ENCODE peak calls at places on chromosomes 11 and 22, in seven cellular contexts. N is astrocyte, I is HCT116, U is testis, W is tibial nerve, D is neural progenitor cell, S is MM.1S. B is an unnamed sample. For H3K4me1, the result is how much of the 10 kb centered on the place peaks cover.

GRCh38 chr22:47633111-47633510 is 870.7 kb downstream of the TBC1D22A start:
- DNase-seq in N (no peak), I (no peak), U (no peak), W (no peak), D (no peak), S (no peak), B (no peak)

GRCh38 chr22:48939441-48940265 is 888.0 kb downstream of the BRD1 start:
- DNase-seq in N (no peak), I (no peak), U (peak), W (no peak), D (no peak), S (no peak), B (peak)

GRCh38 chr11:30125461-30125860 is 105.4 kb upstream of the FSHB start:
- DNase-seq in N (no peak), I (no peak), U (no peak), W (no peak), D (no peak), S (no peak), B (no peak)

GRCh38 chr22:19680911-19681862 is 33.1 kb upstream of the SEPTIN5 start:
- DNase-seq in N (no peak), I (peak), U (no peak), W (no peak), D (no peak), S (no peak), B (no peak)

GRCh38 chr11:109342261-109342660 is 79.7 kb upstream of the C11orf87 start:
- DNase-seq in N (no peak), I (no peak), U (no peak), W (no peak), D (no peak), S (no peak), B (no peak)

GRCh38 chr11:57641426-57641825 is 8.3 kb downstream of the YPEL4 start:
- DNase-seq in N (no peak), I (no peak), U (no peak), W (no peak), D (peak), S (peak), B (no peak)

GRCh38 chr11:72685560-72686480 is 11.6 kb upstream of the PDE2A start:
- DNase-seq in N (no peak), I (no peak), U (no peak), W (no peak), D (no peak), S (no peak), B (no peak)

GRCh38 chr22:37196539-37197450 is 8.7 kb upstream of the C1QTNF6 start:
- DNase-seq in N (peak), I (peak), U (peak), W (peak), D (peak), S (no peak), B (peak)

GRCh38 chr11:35548925-35549561 is 23.6 kb upstream of the PAMR1 start:
- DNase-seq in N (no peak), I (no peak), U (no peak), W (no peak), D (peak), S (no peak), B (no peak)

GRCh38 chr11:119709638-119710346 is 19.2 kb downstream of the NECTIN1 start:
- DNase-seq in N (peak), I (no peak), U (no peak), W (no peak), D (peak), S (peak), B (no peak)

GRCh38 chr22:36745301-36745995 is 30.5 kb downstream of the IFT27 start:
- DNase-seq in N (no peak), I (no peak), U (no peak), W (no peak), D (no peak), S (no peak), B (no peak)

GRCh38 chr11:45927332-45927683 is 4.9 kb downstream of the LARGE2 start:
- DNase-seq in N (no peak), I (no peak), U (no peak), W (no peak), D (no peak), S (no peak), B (no peak)

GRCh38 chr11:75204012-75204674 is 36.4 kb upstream of the TPBGL start:
- DNase-seq in N (no peak), I (no peak), U (no peak), W (no peak), D (no peak), S (no peak), B (no peak)

GRCh38 chr22:50318698-50319411 is 8.0 kb downstream of the DENND6B start:
- DNase-seq in N (no peak), I (no peak), U (no peak), W (no peak), D (no peak), S (no peak), B (no peak)

GRCh38 chr11:28566643-28567042 is 458.5 kb downstream of the METTL15 start:
- DNase-seq in N (peak), I (peak), U (peak), W (peak), D (peak), S (no peak), B (peak)

DNA sequence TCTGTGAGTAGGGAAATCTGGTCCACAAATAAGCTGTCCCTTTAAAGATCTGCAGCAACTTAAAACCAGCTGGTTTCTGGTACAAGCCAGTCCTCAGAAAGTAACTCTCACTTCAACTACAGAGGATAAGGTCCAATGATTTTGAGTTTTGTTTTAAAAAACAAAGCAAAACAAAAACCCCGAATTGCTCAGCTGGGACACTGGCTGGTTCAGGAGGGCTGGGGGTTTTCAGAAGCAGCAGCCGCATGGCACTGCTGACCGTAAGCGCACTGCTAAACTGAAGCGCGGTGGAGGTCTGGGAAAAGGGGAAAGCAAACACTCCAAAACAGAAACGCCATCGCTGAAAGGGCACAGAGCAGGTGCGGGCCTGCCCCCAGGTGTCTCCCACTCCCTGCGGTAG is 59.7 kb downstream of the MICAL3 start:
- DNase-seq in N (no peak), I (no peak), U (no peak), W (no peak), D (no peak), S (peak), B (no peak)
- H3K4me1 ChIP-seq in N (under half), I (under half), U (under half), W (half or more), D (under half), S (under half), B (under half)

GRCh38 chr11:843818-844692 is 1.4 kb downstream of the TSPAN4 start:
- DNase-seq in N (peak), I (no peak), U (peak), W (peak), D (peak), S (no peak), B (peak)

GRCh38 chr11:846496-847098 is 3.9 kb downstream of the TSPAN4 start:
- DNase-seq in N (no peak), I (no peak), U (no peak), W (no peak), D (no peak), S (no peak), B (no peak)

GRCh38 chr11:847876-848275 is 5.2 kb downstream of the TSPAN4 start:
- DNase-seq in N (no peak), I (no peak), U (no peak), W (no peak), D (no peak), S (no peak), B (no peak)

GRCh38 chr11:844693-845644 is 2.3 kb downstream of the TSPAN4 start:
- DNase-seq in N (peak), I (no peak), U (peak), W (peak), D (peak), S (no peak), B (peak)

DNA sequence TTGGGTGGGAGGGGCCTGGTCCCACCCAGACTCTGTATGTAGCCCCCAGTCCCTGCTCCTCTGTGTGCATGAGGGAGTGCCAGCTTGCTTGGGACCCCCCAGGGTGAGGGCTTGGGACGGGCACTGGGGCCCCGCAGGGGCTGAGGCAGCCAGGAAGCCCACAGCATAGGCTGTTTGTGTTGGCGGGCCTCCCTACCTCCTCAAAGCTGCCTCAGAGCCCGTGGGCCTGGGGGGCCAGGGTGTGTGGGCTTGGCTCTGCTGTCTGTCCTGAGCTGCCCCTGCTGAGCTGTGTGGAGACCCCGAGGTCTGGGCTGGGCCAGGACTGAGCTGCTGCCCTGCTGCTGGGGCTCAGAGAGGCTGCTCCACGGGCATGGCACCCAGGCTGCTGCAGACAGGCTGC is 3.2 kb downstream of the TSPAN4 start:
- DNase-seq in N (no peak), I (no peak), U (no peak), W (no peak), D (no peak), S (no peak), B (no peak)
- H3K27ac ChIP-seq in N (peak), I (peak), U (peak), W (peak), D (no peak), S (no peak), B (peak)

GRCh38 chr11:86954288-86955110 is 696 bp downstream of the FZD4 start:
- DNase-seq in N (no peak), I (no peak), U (no peak), W (no peak), D (peak), S (no peak), B (peak)

GRCh38 chr11:86952221-86952875 is 2.8 kb downstream of the FZD4 start:
- DNase-seq in N (peak), I (no peak), U (no peak), W (no peak), D (no peak), S (no peak), B (no peak)

GRCh38 chr11:86952933-86953637 is 2.1 kb downstream of the FZD4 start:
- DNase-seq in N (peak), I (no peak), U (no peak), W (no peak), D (no peak), S (no peak), B (no peak)

GRCh38 chr11:86955674-86956522 is 703 bp upstream of the FZD4 start:
- DNase-seq in N (peak), I (peak), U (peak), W (peak), D (peak), S (peak), B (peak)

GRCh38 chr11:86955111-86955673 is at the start of gene FZD4:
- DNase-seq in N (peak), I (peak), U (peak), W (peak), D (peak), S (peak), B (peak)
- TF ChIP-seq CTCF in N (no peak), I (no peak), U (peak), W (peak), D (no peak), S (no peak), B (no peak)

GRCh38 chr11:576791-577610 is 731 bp downstream of the PHRF1 start:
- DNase-seq in N (no peak), I (no peak), U (no peak), W (no peak), D (no peak), S (no peak), B (no peak)
- H3K4me1 ChIP-seq in N (under half), I (under half), U (half or more), W (half or more), D (under half), S (under half), B (under half)

GRCh38 chr22:30302810-30303138 is 13.5 kb upstream of the CASTOR1 start:
- DNase-seq in N (no peak), I (no peak), U (no peak), W (no peak), D (no peak), S (no peak), B (no peak)

GRCh38 chr22:30305519-30305905 is 16.2 kb upstream of the CASTOR1 start:
- DNase-seq in N (no peak), I (no peak), U (peak), W (peak), D (no peak), S (peak), B (no peak)

GRCh38 chr22:30305906-30306628 is 16.8 kb upstream of the CASTOR1 start:
- DNase-seq in N (no peak), I (no peak), U (no peak), W (no peak), D (no peak), S (peak), B (no peak)

GRCh38 chr22:30306629-30307016 is 17.3 kb upstream of the CASTOR1 start:
- DNase-seq in N (no peak), I (no peak), U (no peak), W (no peak), D (no peak), S (peak), B (no peak)

GRCh38 chr22:30304495-30305244 is 15.4 kb upstream of the CASTOR1 start:
- DNase-seq in N (peak), I (no peak), U (no peak), W (no peak), D (no peak), S (no peak), B (no peak)
- H3K27ac ChIP-seq in N (no peak), I (peak), U (peak), W (peak), D (no peak), S (peak), B (peak)

GRCh38 chr22:22058649-22059475 is 76.3 kb upstream of the TOP3B start:
- DNase-seq in N (no peak), I (no peak), U (no peak), W (no peak), D (no peak), S (no peak), B (no peak)

GRCh38 chr22:22059476-22060002 is 77.0 kb upstream of the TOP3B start:
- DNase-seq in N (no peak), I (no peak), U (no peak), W (no peak), D (peak), S (no peak), B (no peak)

GRCh38 chr22:22062306-22062793 is 79.8 kb upstream of the TOP3B start:
- DNase-seq in N (no peak), I (no peak), U (no peak), W (no peak), D (no peak), S (no peak), B (no peak)

GRCh38 chr22:22061085-22062077 is 78.8 kb upstream of the TOP3B start:
- DNase-seq in N (peak), I (peak), U (peak), W (no peak), D (no peak), S (no peak), B (no peak)

DNA sequence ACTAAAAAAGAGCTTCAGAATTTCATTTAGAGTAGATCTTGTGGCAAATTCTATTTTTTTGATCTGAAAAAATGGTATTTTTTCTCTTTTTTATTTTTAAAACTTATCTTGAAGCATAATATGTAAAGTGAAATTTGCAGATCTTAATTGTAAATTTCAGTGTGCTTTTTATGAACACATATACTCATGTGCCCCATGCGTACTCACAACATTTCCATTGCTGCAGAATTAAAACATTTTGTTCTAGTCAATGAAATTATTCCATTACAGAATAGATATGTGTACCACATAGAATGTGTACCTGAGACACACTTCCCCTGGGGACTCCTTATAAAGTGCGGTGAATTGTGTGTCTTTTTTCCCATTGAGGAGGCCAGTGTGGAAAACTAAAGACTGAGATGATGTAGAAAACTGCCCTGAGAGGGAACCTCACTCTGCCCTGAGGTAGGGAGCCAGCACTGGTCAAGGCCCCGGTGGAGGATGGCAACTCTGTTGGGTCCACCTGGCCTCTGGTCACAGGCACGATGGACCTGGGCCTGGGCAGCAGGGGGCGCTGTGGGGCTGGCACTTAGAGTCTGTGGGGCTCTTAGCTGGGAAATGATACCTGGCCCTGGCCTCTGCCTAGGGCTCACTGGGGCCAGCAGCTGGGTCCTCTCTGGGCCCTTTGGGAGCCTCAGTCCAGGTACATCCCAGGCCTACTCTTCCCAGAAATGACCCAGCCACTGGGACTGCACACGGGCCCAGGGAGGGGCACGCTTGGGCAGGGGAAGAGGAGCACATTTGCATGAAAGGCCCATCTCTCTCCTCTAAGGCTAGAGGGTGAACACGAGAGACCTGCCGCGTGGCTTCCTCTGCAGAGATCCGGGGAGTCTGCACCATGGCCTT is 77.9 kb upstream of the TOP3B start:
- DNase-seq in N (no peak), I (peak), U (peak), W (peak), D (peak), S (peak), B (peak)
- TF ChIP-seq CTCF in N (peak), I (peak), U (peak), W (peak), D (peak), S (peak), B (peak)

DNA sequence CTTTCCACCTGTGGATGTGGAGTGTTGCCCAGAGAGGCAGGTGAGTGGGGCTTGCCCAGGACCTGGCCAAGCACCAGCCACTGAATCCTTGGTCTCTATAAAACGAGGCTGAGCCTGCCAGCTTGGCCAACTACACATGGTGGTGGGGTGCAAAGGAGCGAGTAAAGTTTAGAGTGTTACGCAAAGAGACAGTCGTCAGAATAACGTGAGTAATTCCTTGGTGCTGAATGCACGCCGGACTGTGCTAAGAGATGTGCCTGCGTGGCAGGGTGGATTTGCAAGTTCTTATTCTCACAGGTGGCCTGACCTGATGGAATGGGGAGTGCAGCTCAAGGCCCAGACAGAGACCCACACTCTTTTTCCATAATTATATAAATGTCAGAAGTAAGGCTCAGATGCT is 88.6 kb upstream of the B3GAT1 start:
- DNase-seq in N (no peak), I (no peak), U (no peak), W (no peak), D (no peak), S (no peak), B (no peak)
- H3K4me1 ChIP-seq in N (under half), I (under half), U (under half), W (under half), D (under half), S (under half), B (under half)

GRCh38 chr11:94769897-94770296 is 1.7 kb downstream of the AMOTL1 start:
- DNase-seq in N (no peak), I (no peak), U (no peak), W (no peak), D (no peak), S (no peak), B (no peak)

GRCh38 chr11:94767292-94767690 is 865 bp upstream of the AMOTL1 start:
- DNase-seq in N (no peak), I (no peak), U (no peak), W (no peak), D (no peak), S (no peak), B (no peak)

GRCh38 chr11:94768602-94769511 is 701 bp downstream of the AMOTL1 start:
- DNase-seq in N (peak), I (no peak), U (peak), W (peak), D (peak), S (peak), B (peak)

GRCh38 chr11:94767701-94768601 is at the start of gene AMOTL1:
- DNase-seq in N (peak), I (peak), U (peak), W (peak), D (peak), S (peak), B (peak)

DNA sequence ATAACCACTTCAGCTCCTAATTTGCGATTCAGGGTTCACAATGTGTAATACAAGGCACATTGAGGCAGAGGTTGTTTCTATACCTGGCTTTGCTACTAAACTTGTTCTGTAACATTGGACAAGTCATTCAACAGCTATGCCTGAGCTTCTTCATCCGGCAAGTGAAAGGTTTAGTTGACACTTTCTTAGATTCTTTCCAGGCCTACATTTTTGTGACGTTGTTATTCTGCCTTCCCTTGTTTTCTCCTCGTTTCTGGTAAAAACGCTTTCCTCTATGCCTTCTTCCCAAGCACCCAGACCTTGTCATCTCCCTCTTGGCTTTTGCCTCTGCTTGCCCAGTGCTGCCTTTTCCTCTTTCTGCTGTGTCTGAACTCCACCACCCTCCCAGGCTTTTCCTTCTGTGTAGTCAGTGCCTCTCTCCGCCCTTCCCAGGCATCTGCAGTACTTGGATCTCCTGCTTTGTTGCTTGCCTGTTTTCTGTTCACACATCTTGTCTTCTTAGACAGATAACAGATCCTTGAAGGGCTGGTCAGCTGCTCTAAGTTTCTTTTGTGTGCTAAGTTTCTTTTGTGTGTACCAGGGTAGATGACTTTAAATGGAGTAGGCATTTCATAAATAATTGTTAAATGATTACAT is 1.4 kb upstream of the AMOTL1 start:
- DNase-seq in N (no peak), I (no peak), U (no peak), W (no peak), D (peak), S (no peak), B (no peak)
- H3K27ac ChIP-seq in N (no peak), I (no peak), U (no peak), W (peak), D (no peak), S (no peak), B (no peak)

DNA sequence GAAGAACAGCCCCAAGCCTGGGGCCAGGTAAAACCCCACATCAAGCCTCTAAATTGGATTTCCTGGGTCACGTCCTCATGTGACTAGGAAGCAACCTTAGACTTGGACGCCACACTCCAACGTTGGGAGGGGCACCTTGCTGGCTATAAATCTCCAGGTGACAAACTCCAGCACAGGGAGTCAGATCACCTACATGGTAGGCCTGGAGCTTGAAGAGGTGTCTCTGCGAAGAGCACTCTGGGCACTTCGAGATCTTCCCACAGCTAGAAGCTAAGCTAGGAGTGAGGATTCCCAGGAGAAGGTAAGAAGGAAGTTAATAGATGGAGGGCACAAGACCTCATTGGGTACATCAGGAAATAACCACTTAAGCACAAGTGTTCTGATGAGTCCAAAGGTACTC is 77.1 kb upstream of the GNAZ start:
- DNase-seq in N (no peak), I (no peak), U (no peak), W (no peak), D (no peak), S (no peak), B (no peak)
- TF ChIP-seq CTCF in N (no peak), I (no peak), U (no peak), W (no peak), D (no peak), S (no peak), B (no peak)